ENCODE peak calls at places on chromosomes 13 and 19, in seven cellular contexts. One of them, this sample, is unnamed.

GRCh38 chr19:6238643-6239281 is 41.0 kb downstream of the MLLT1 start:
- DNase-seq in cardiac muscle cell: no peak
- DNase-seq in effector memory CD4-positive, alpha-beta T cell: no peak
- DNase-seq in neuronal stem cell: no peak
- DNase-seq in upper lobe of right lung: peak; percentile 70
- DNase-seq in naive thymus-derived CD4-positive, alpha-beta T cell: no peak
- DNase-seq in mammary epithelial cell: peak; percentile 37
- DNase-seq in this sample: peak; percentile 78

GRCh38 chr13:39415003-39415402 is 188.0 kb downstream of the LHFPL6 start:
- DNase-seq in upper lobe of right lung: no peak
- DNase-seq in effector memory CD4-positive, alpha-beta T cell: no peak
- DNase-seq in mammary epithelial cell: no peak
- DNase-seq in cardiac muscle cell: no peak
- DNase-seq in neuronal stem cell: no peak
- DNase-seq in naive thymus-derived CD4-positive, alpha-beta T cell: no peak
- DNase-seq in this sample: peak; percentile 22

GRCh38 chr13:50073340-50073739 is 58.1 kb downstream of the KCNRG start:
- DNase-seq in cardiac muscle cell: no peak
- DNase-seq in upper lobe of right lung: no peak
- DNase-seq in neuronal stem cell: no peak
- DNase-seq in effector memory CD4-positive, alpha-beta T cell: no peak
- DNase-seq in naive thymus-derived CD4-positive, alpha-beta T cell: no peak
- DNase-seq in mammary epithelial cell: no peak
- DNase-seq in this sample: no peak

GRCh38 chr19:41700381-41701195 is 7.8 kb upstream of the CEACAM5 start:
- DNase-seq in cardiac muscle cell: no peak
- DNase-seq in upper lobe of right lung: no peak
- DNase-seq in naive thymus-derived CD4-positive, alpha-beta T cell: no peak
- DNase-seq in effector memory CD4-positive, alpha-beta T cell: no peak
- DNase-seq in mammary epithelial cell: no peak
- DNase-seq in neuronal stem cell: no peak
- DNase-seq in this sample: no peak

GRCh38 chr13:45295536-45295935 is 45.4 kb downstream of the TPT1 start:
- DNase-seq in neuronal stem cell: no peak
- DNase-seq in effector memory CD4-positive, alpha-beta T cell: no peak
- DNase-seq in cardiac muscle cell: no peak
- DNase-seq in naive thymus-derived CD4-positive, alpha-beta T cell: no peak
- DNase-seq in upper lobe of right lung: no peak
- DNase-seq in mammary epithelial cell: no peak
- DNase-seq in this sample: no peak

GRCh38 chr19:35513975-35514809 is 743 bp upstream of the DMKN start:
- DNase-seq in naive thymus-derived CD4-positive, alpha-beta T cell: no peak
- DNase-seq in mammary epithelial cell: no peak
- DNase-seq in effector memory CD4-positive, alpha-beta T cell: no peak
- DNase-seq in upper lobe of right lung: no peak
- DNase-seq in cardiac muscle cell: peak; percentile 31
- DNase-seq in neuronal stem cell: no peak
- DNase-seq in this sample: no peak

GRCh38 chr13:44230071-44230470 is 143.6 kb upstream of the SERP2 start:
- DNase-seq in cardiac muscle cell: no peak
- DNase-seq in naive thymus-derived CD4-positive, alpha-beta T cell: no peak
- DNase-seq in upper lobe of right lung: no peak
- DNase-seq in neuronal stem cell: no peak
- DNase-seq in mammary epithelial cell: no peak
- DNase-seq in effector memory CD4-positive, alpha-beta T cell: no peak
- DNase-seq in this sample: no peak

GRCh38 chr13:39037410-39037879 is 444 bp downstream of the PROSER1 start:
- DNase-seq in upper lobe of right lung: no peak
- DNase-seq in naive thymus-derived CD4-positive, alpha-beta T cell: no peak
- DNase-seq in mammary epithelial cell: no peak
- DNase-seq in neuronal stem cell: no peak
- DNase-seq in cardiac muscle cell: no peak
- DNase-seq in effector memory CD4-positive, alpha-beta T cell: no peak
- DNase-seq in this sample: no peak

GRCh38 chr13:75255653-75256052 is 226.3 kb downstream of the TBC1D4 start:
- DNase-seq in naive thymus-derived CD4-positive, alpha-beta T cell: no peak
- DNase-seq in neuronal stem cell: no peak
- DNase-seq in upper lobe of right lung: no peak
- DNase-seq in mammary epithelial cell: no peak
- DNase-seq in effector memory CD4-positive, alpha-beta T cell: no peak
- DNase-seq in cardiac muscle cell: no peak
- DNase-seq in this sample: no peak

GRCh38 chr13:74290324-74290773 is 156.1 kb upstream of the KLF12 start:
- DNase-seq in cardiac muscle cell: peak; percentile 87
- DNase-seq in effector memory CD4-positive, alpha-beta T cell: peak; percentile 6
- DNase-seq in neuronal stem cell: peak; percentile 54
- DNase-seq in naive thymus-derived CD4-positive, alpha-beta T cell: peak; percentile 90
- DNase-seq in mammary epithelial cell: peak; percentile 97
- DNase-seq in upper lobe of right lung: no peak
- DNase-seq in this sample: peak; percentile 40

GRCh38 chr13:72959643-72960042 is 99.2 kb upstream of the KLF5 start:
- DNase-seq in neuronal stem cell: no peak
- DNase-seq in naive thymus-derived CD4-positive, alpha-beta T cell: no peak
- DNase-seq in cardiac muscle cell: no peak
- DNase-seq in mammary epithelial cell: peak; percentile 70
- DNase-seq in effector memory CD4-positive, alpha-beta T cell: no peak
- DNase-seq in upper lobe of right lung: no peak
- DNase-seq in this sample: no peak

GRCh38 chr19:30711296-30711695 is 339.1 kb downstream of the ZNF536 start:
- DNase-seq in upper lobe of right lung: no peak
- DNase-seq in naive thymus-derived CD4-positive, alpha-beta T cell: no peak
- DNase-seq in effector memory CD4-positive, alpha-beta T cell: no peak
- DNase-seq in cardiac muscle cell: no peak
- DNase-seq in neuronal stem cell: no peak
- DNase-seq in mammary epithelial cell: no peak
- DNase-seq in this sample: no peak

GRCh38 chr13:64453831-64454230 is 2776.3 kb downstream of the PCDH9 start:
- DNase-seq in neuronal stem cell: peak; percentile 14
- DNase-seq in upper lobe of right lung: no peak
- DNase-seq in mammary epithelial cell: no peak
- DNase-seq in effector memory CD4-positive, alpha-beta T cell: no peak
- DNase-seq in cardiac muscle cell: peak; percentile 27
- DNase-seq in naive thymus-derived CD4-positive, alpha-beta T cell: no peak
- DNase-seq in this sample: no peak

GRCh38 chr19:22332924-22333323 is 46.7 kb downstream of the ZNF729 start:
- DNase-seq in upper lobe of right lung: no peak
- DNase-seq in cardiac muscle cell: no peak
- DNase-seq in mammary epithelial cell: peak; percentile 3
- DNase-seq in neuronal stem cell: no peak
- DNase-seq in effector memory CD4-positive, alpha-beta T cell: no peak
- DNase-seq in naive thymus-derived CD4-positive, alpha-beta T cell: no peak
- DNase-seq in this sample: no peak

GRCh38 chr13:38213307-38213706 is 136.3 kb upstream of the UFM1 start:
- DNase-seq in neuronal stem cell: no peak
- DNase-seq in upper lobe of right lung: no peak
- DNase-seq in mammary epithelial cell: peak; percentile 69
- DNase-seq in naive thymus-derived CD4-positive, alpha-beta T cell: no peak
- DNase-seq in effector memory CD4-positive, alpha-beta T cell: no peak
- DNase-seq in cardiac muscle cell: no peak
- DNase-seq in this sample: no peak

GRCh38 chr19:49767380-49767779 is 579 bp downstream of the AP2A1 start:
- DNase-seq in effector memory CD4-positive, alpha-beta T cell: no peak
- DNase-seq in naive thymus-derived CD4-positive, alpha-beta T cell: no peak
- DNase-seq in mammary epithelial cell: no peak
- DNase-seq in neuronal stem cell: no peak
- DNase-seq in upper lobe of right lung: no peak
- DNase-seq in cardiac muscle cell: peak; percentile 30
- DNase-seq in this sample: no peak

GRCh38 chr13:59303433-59303832 is 860.3 kb downstream of the DIAPH3 start:
- DNase-seq in cardiac muscle cell: no peak
- DNase-seq in upper lobe of right lung: no peak
- DNase-seq in naive thymus-derived CD4-positive, alpha-beta T cell: no peak
- DNase-seq in neuronal stem cell: no peak
- DNase-seq in mammary epithelial cell: no peak
- DNase-seq in effector memory CD4-positive, alpha-beta T cell: no peak
- DNase-seq in this sample: no peak

GRCh38 chr13:32211788-32212187 is 103.4 kb downstream of the ZAR1L start:
- DNase-seq in cardiac muscle cell: peak; percentile 36
- DNase-seq in upper lobe of right lung: no peak
- DNase-seq in naive thymus-derived CD4-positive, alpha-beta T cell: no peak
- DNase-seq in effector memory CD4-positive, alpha-beta T cell: no peak
- DNase-seq in neuronal stem cell: no peak
- DNase-seq in mammary epithelial cell: no peak
- DNase-seq in this sample: no peak

GRCh38 chr19:10718205-10719196 is 622 bp downstream of the DNM2 start:
- DNase-seq in upper lobe of right lung: peak; percentile 82
- DNase-seq in effector memory CD4-positive, alpha-beta T cell: peak; percentile 24
- DNase-seq in naive thymus-derived CD4-positive, alpha-beta T cell: peak; percentile 34
- DNase-seq in mammary epithelial cell: peak; percentile 31
- DNase-seq in cardiac muscle cell: peak; percentile 76
- DNase-seq in neuronal stem cell: no peak
- DNase-seq in this sample: no peak

GRCh38 chr19:55407625-55408319 is at the start of gene UBE2S:
- DNase-seq in naive thymus-derived CD4-positive, alpha-beta T cell: peak; percentile 97
- DNase-seq in effector memory CD4-positive, alpha-beta T cell: peak; percentile 96
- DNase-seq in neuronal stem cell: peak; percentile 98
- DNase-seq in upper lobe of right lung: peak; percentile 99
- DNase-seq in mammary epithelial cell: peak; percentile 98
- DNase-seq in cardiac muscle cell: peak; percentile 100
- DNase-seq in this sample: peak; percentile 98

GRCh38 chr13:20414475-20415287 is 111.0 kb downstream of the CRYL1 start:
- DNase-seq in effector memory CD4-positive, alpha-beta T cell: no peak
- DNase-seq in neuronal stem cell: no peak
- DNase-seq in mammary epithelial cell: no peak
- DNase-seq in cardiac muscle cell: no peak
- DNase-seq in naive thymus-derived CD4-positive, alpha-beta T cell: no peak
- DNase-seq in upper lobe of right lung: no peak
- DNase-seq in this sample: no peak

DNA sequence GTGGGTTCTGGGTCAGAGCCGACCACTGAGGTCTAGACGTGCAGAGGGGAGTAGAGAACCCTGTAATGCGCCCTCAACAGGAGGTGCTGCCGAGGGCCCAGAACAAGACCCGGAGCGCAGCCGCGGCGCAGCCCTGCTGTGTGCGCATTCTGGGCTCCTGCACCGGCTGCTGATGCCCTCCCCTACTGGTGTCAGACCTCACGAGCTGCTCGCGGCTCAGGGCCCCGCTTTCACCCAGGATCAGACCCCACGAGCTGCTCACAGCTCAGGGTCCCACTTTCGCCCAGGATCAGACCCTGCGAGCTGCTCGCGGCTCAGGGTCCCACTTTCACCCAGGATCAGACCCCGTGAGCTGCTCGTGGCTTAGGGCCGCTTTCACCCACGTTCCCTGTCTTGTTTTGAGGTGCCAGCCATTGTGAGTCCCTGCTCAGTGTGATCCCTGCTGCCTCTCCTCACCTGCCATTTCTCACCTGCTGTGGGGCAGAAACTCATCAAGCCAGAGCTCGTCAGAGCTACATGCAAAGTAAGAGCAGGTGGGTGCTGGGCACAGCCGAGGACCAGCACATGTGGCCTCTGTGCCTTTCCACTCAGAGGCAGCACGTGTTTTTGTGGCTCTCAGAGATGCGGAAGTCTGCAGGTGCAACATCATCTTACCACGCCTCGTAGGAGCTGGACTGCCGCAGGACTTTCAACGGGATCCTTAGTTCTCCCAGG is 47.0 kb upstream of the C13orf46 start:
- DNase-seq in neuronal stem cell: no peak
- DNase-seq in upper lobe of right lung: no peak
- DNase-seq in cardiac muscle cell: no peak
- DNase-seq in effector memory CD4-positive, alpha-beta T cell: no peak
- DNase-seq in naive thymus-derived CD4-positive, alpha-beta T cell: no peak
- DNase-seq in mammary epithelial cell: no peak
- DNase-seq in this sample: no peak
- H3K4me1 ChIP-seq in neuronal stem cell: peaks cover 9% of the 10 kb centered on the region
- H3K4me1 ChIP-seq in upper lobe of right lung: peaks cover 4% of the 10 kb centered on the region
- H3K4me1 ChIP-seq in cardiac muscle cell: no peaks in the 10 kb centered on the region
- H3K4me1 ChIP-seq in effector memory CD4-positive, alpha-beta T cell: no peaks in the 10 kb centered on the region
- H3K4me1 ChIP-seq in naive thymus-derived CD4-positive, alpha-beta T cell: no peaks in the 10 kb centered on the region
- H3K4me1 ChIP-seq in mammary epithelial cell: peaks cover 1% of the 10 kb centered on the region
- H3K4me1 ChIP-seq in this sample: peaks cover 3% of the 10 kb centered on the region

DNA sequence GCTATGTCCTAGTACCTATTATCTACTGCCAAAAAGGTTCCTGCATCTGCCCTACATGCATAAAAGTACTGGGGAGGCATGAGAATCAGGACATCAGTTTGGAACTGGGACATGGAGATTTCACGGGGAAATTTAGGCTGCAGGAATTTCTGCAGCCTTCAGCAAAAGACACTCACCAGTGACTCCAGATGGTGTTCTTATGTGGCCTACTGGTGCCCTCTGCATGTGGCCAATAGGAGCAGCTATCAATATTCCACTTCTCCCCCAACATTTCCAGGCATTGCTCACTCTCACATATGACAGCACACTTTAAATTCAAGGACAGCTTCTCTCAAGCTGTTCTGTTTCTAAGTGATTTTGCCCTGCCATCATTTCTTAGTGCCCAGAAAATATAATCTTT is 570.5 kb upstream of the ARGLU1 start:
- DNase-seq in naive thymus-derived CD4-positive, alpha-beta T cell: no peak
- DNase-seq in cardiac muscle cell: no peak
- DNase-seq in upper lobe of right lung: no peak
- DNase-seq in effector memory CD4-positive, alpha-beta T cell: no peak
- DNase-seq in neuronal stem cell: no peak
- DNase-seq in mammary epithelial cell: no peak
- DNase-seq in this sample: no peak
- H3K27ac ChIP-seq in naive thymus-derived CD4-positive, alpha-beta T cell: no peak overlapping the region
- H3K27ac ChIP-seq in cardiac muscle cell: no peak overlapping the region
- H3K27ac ChIP-seq in upper lobe of right lung: no peak overlapping the region
- H3K27ac ChIP-seq in effector memory CD4-positive, alpha-beta T cell: no peak overlapping the region
- H3K27ac ChIP-seq in neuronal stem cell: no peak overlapping the region
- H3K27ac ChIP-seq in mammary epithelial cell: no peak overlapping the region
- H3K27ac ChIP-seq in this sample: peak overlapping the region; percentile 48

GRCh38 chr13:98749501-98749900 is 3.0 kb downstream of the SLC15A1 start:
- DNase-seq in mammary epithelial cell: no peak
- DNase-seq in cardiac muscle cell: no peak
- DNase-seq in neuronal stem cell: no peak
- DNase-seq in naive thymus-derived CD4-positive, alpha-beta T cell: no peak
- DNase-seq in effector memory CD4-positive, alpha-beta T cell: no peak
- DNase-seq in upper lobe of right lung: no peak
- DNase-seq in this sample: no peak
- H3K27me3 ChIP-seq in mammary epithelial cell: peaks cover 19% of the 10 kb centered on the region
- H3K27me3 ChIP-seq in cardiac muscle cell: peaks cover 49% of the 10 kb centered on the region
- H3K27me3 ChIP-seq in neuronal stem cell: peaks cover 45% of the 10 kb centered on the region
- H3K27me3 ChIP-seq in naive thymus-derived CD4-positive, alpha-beta T cell: no peaks in the 10 kb centered on the region
- H3K27me3 ChIP-seq in effector memory CD4-positive, alpha-beta T cell: peaks cover 21% of the 10 kb centered on the region
- H3K27me3 ChIP-seq in upper lobe of right lung: peaks cover 29% of the 10 kb centered on the region
- H3K27me3 ChIP-seq in this sample: peaks cover 16% of the 10 kb centered on the region

GRCh38 chr13:99587893-99588606 is 86.8 kb downstream of the TM9SF2 start:
- DNase-seq in effector memory CD4-positive, alpha-beta T cell: no peak
- DNase-seq in upper lobe of right lung: no peak
- DNase-seq in mammary epithelial cell: no peak
- DNase-seq in naive thymus-derived CD4-positive, alpha-beta T cell: no peak
- DNase-seq in neuronal stem cell: no peak
- DNase-seq in cardiac muscle cell: no peak
- DNase-seq in this sample: no peak

GRCh38 chr13:99589575-99589974 is 88.3 kb downstream of the TM9SF2 start:
- DNase-seq in effector memory CD4-positive, alpha-beta T cell: no peak
- DNase-seq in naive thymus-derived CD4-positive, alpha-beta T cell: no peak
- DNase-seq in upper lobe of right lung: no peak
- DNase-seq in cardiac muscle cell: no peak
- DNase-seq in mammary epithelial cell: no peak
- DNase-seq in neuronal stem cell: no peak
- DNase-seq in this sample: no peak

GRCh38 chr13:99596180-99596579 is 94.9 kb downstream of the TM9SF2 start:
- DNase-seq in upper lobe of right lung: no peak
- DNase-seq in mammary epithelial cell: no peak
- DNase-seq in neuronal stem cell: no peak
- DNase-seq in naive thymus-derived CD4-positive, alpha-beta T cell: no peak
- DNase-seq in effector memory CD4-positive, alpha-beta T cell: no peak
- DNase-seq in cardiac muscle cell: no peak
- DNase-seq in this sample: no peak

GRCh38 chr13:99585609-99586008 is 84.3 kb downstream of the TM9SF2 start:
- DNase-seq in neuronal stem cell: no peak
- DNase-seq in upper lobe of right lung: no peak
- DNase-seq in mammary epithelial cell: no peak
- DNase-seq in cardiac muscle cell: no peak
- DNase-seq in naive thymus-derived CD4-positive, alpha-beta T cell: no peak
- DNase-seq in effector memory CD4-positive, alpha-beta T cell: no peak
- DNase-seq in this sample: no peak

GRCh38 chr13:99590519-99591011 is 89.3 kb downstream of the TM9SF2 start:
- DNase-seq in neuronal stem cell: no peak
- DNase-seq in cardiac muscle cell: no peak
- DNase-seq in upper lobe of right lung: no peak
- DNase-seq in mammary epithelial cell: peak; percentile 35
- DNase-seq in naive thymus-derived CD4-positive, alpha-beta T cell: no peak
- DNase-seq in effector memory CD4-positive, alpha-beta T cell: no peak
- DNase-seq in this sample: no peak
- H3K4me1 ChIP-seq in neuronal stem cell: peaks cover 2% of the 10 kb centered on the region
- H3K4me1 ChIP-seq in cardiac muscle cell: no peaks in the 10 kb centered on the region
- H3K4me1 ChIP-seq in upper lobe of right lung: no peaks in the 10 kb centered on the region
- H3K4me1 ChIP-seq in mammary epithelial cell: no peaks in the 10 kb centered on the region
- H3K4me1 ChIP-seq in naive thymus-derived CD4-positive, alpha-beta T cell: peaks cover 10% of the 10 kb centered on the region
- H3K4me1 ChIP-seq in effector memory CD4-positive, alpha-beta T cell: no peaks in the 10 kb centered on the region
- H3K4me1 ChIP-seq in this sample: no peaks in the 10 kb centered on the region

This sample was measured in uterus.